ENCODE peak calls at places on chromosomes 3 and 15, in eight cellular contexts. D, L, O, Q, M, R, P and S are unnamed samples.

GRCh38 chr15:83339396-83339795 is 54.9 kb upstream of the BNC1 start:
- DNase-seq in D (no peak), L (no peak), O (no peak), Q (no peak), M (no peak), R (no peak), P (no peak), S (no peak)

GRCh38 chr3:150830094-150830681 is 67.2 kb upstream of the SIAH2 start:
- DNase-seq in D (no peak), L (no peak), O (peak), Q (no peak), M (no peak), R (no peak), P (no peak), S (no peak)

GRCh38 chr3:23944861-23945652 is at the start of gene NR1D2:
- DNase-seq in D (peak), L (peak), O (peak), Q (no peak), M (peak), R (peak), P (peak), S (peak)

GRCh38 chr3:133393691-133394474 is 6.0 kb upstream of the BFSP2 start:
- DNase-seq in D (no peak), L (no peak), O (no peak), Q (no peak), M (no peak), R (no peak), P (no peak), S (no peak)

GRCh38 chr3:81886081-81886480 is 124.6 kb upstream of the GBE1 start:
- DNase-seq in D (no peak), L (no peak), O (no peak), Q (no peak), M (no peak), R (no peak), P (no peak), S (no peak)

GRCh38 chr15:84643838-84644237 is 10.2 kb downstream of the WDR73 start:
- DNase-seq in D (no peak), L (no peak), O (no peak), Q (no peak), M (no peak), R (no peak), P (no peak), S (no peak)

GRCh38 chr3:180913582-180914404 is 1.3 kb downstream of the FXR1 start:
- DNase-seq in D (no peak), L (no peak), O (no peak), Q (no peak), M (no peak), R (no peak), P (no peak), S (peak)

GRCh38 chr3:158101330-158102218 is 4.6 kb downstream of the SHOX2 start:
- DNase-seq in D (no peak), L (no peak), O (no peak), Q (no peak), M (no peak), R (no peak), P (no peak), S (no peak)

GRCh38 chr3:36840453-36840921 is 76.1 kb upstream of the DCLK3 start:
- DNase-seq in D (no peak), L (no peak), O (no peak), Q (no peak), M (no peak), R (no peak), P (no peak), S (no peak)

GRCh38 chr3:72143322-72143721 is 358.4 kb upstream of the PROK2 start:
- DNase-seq in D (no peak), L (no peak), O (no peak), Q (no peak), M (no peak), R (no peak), P (no peak), S (no peak)

GRCh38 chr3:184166671-184167070 is 8.0 kb upstream of the AP2M1 start:
- DNase-seq in D (no peak), L (no peak), O (no peak), Q (no peak), M (no peak), R (no peak), P (no peak), S (no peak)

GRCh38 chr3:99114565-99115291 is 213.2 kb upstream of the DCBLD2 start:
- DNase-seq in D (no peak), L (no peak), O (no peak), Q (no peak), M (no peak), R (no peak), P (no peak), S (no peak)

GRCh38 chr15:48578965-48579364 is 66.5 kb downstream of the FBN1 start:
- DNase-seq in D (no peak), L (no peak), O (no peak), Q (no peak), M (no peak), R (no peak), P (no peak), S (no peak)

GRCh38 chr3:128267541-128267940 is 114.3 kb downstream of the EEFSEC start:
- DNase-seq in D (no peak), L (no peak), O (no peak), Q (no peak), M (no peak), R (no peak), P (no peak), S (no peak)

GRCh38 chr3:36380171-36381031 is at the start of gene STAC:
- DNase-seq in D (no peak), L (no peak), O (no peak), Q (no peak), M (peak), R (no peak), P (no peak), S (no peak)

GRCh38 chr3:194386610-194387009 is 12.5 kb downstream of the GP5 start:
- DNase-seq in D (no peak), L (no peak), O (no peak), Q (no peak), M (no peak), R (no peak), P (no peak), S (no peak)

GRCh38 chr3:147360936-147361670 is 45.2 kb downstream of the ZIC4 start:
- DNase-seq in D (no peak), L (no peak), O (peak), Q (no peak), M (no peak), R (no peak), P (no peak), S (no peak)

GRCh38 chr3:122265937-122266336 is 59.1 kb upstream of the CSTA start:
- DNase-seq in D (no peak), L (no peak), O (no peak), Q (no peak), M (no peak), R (no peak), P (no peak), S (no peak)

GRCh38 chr3:16818194-16818593 is 66.6 kb upstream of the PLCL2 start:
- DNase-seq in D (no peak), L (no peak), O (no peak), Q (no peak), M (no peak), R (no peak), P (no peak), S (no peak)

GRCh38 chr15:56765252-56765651 is 31.9 kb upstream of the ZNF280D start:
- DNase-seq in D (no peak), L (no peak), O (peak), Q (no peak), M (no peak), R (no peak), P (no peak), S (no peak)

GRCh38 chr3:190307164-190307545 is 15.1 kb downstream of the CLDN1 start:
- DNase-seq in D (no peak), L (no peak), O (no peak), Q (no peak), M (no peak), R (no peak), P (no peak), S (no peak)

GRCh38 chr15:48555244-48555804 is 90.2 kb downstream of the FBN1 start:
- DNase-seq in D (no peak), L (peak), O (no peak), Q (no peak), M (no peak), R (no peak), P (no peak), S (no peak)

GRCh38 chr3:85003479-85003878 is 44.7 kb downstream of the CADM2 start:
- DNase-seq in D (no peak), L (no peak), O (no peak), Q (no peak), M (no peak), R (no peak), P (no peak), S (no peak)

GRCh38 chr3:79247367-79248103 is 520.3 kb downstream of the ROBO1 start:
- DNase-seq in D (no peak), L (no peak), O (no peak), Q (no peak), M (no peak), R (no peak), P (no peak), S (no peak)

GRCh38 chr3:46853441-46854410 is 9.5 kb downstream of the MYL3 start:
- DNase-seq in D (no peak), L (no peak), O (no peak), Q (no peak), M (peak), R (no peak), P (no peak), S (no peak)

GRCh38 chr3:72844436-72844999 is 3.7 kb downstream of the SHQ1 start:
- DNase-seq in D (no peak), L (no peak), O (no peak), Q (no peak), M (no peak), R (no peak), P (no peak), S (no peak)

GRCh38 chr15:44300567-44300966 is 12.0 kb downstream of the GOLM2 start:
- DNase-seq in D (no peak), L (no peak), O (no peak), Q (no peak), M (no peak), R (no peak), P (no peak), S (no peak)
- H3K4me3 ChIP-seq in D (no peak), L (no peak), O (no peak), Q (no peak), M (no peak), R (no peak), P (no peak), S (no peak)

GRCh38 chr3:10319251-10319650 is 1.7 kb downstream of the SEC13 start:
- DNase-seq in D (no peak), L (no peak), O (no peak), Q (no peak), M (no peak), R (no peak), P (no peak), S (no peak)
- H3K4me3 ChIP-seq in D (no peak), L (no peak), O (peak), Q (no peak), M (no peak), R (peak), P (no peak), S (peak)

GRCh38 chr15:42194502-42194901 is 13.6 kb downstream of the VPS39 start:
- DNase-seq in D (no peak), L (no peak), O (no peak), Q (no peak), M (no peak), R (no peak), P (no peak), S (no peak)
- H3K4me3 ChIP-seq in D (no peak), L (no peak), O (no peak), Q (no peak), M (no peak), R (no peak), P (no peak), S (no peak)

DNA sequence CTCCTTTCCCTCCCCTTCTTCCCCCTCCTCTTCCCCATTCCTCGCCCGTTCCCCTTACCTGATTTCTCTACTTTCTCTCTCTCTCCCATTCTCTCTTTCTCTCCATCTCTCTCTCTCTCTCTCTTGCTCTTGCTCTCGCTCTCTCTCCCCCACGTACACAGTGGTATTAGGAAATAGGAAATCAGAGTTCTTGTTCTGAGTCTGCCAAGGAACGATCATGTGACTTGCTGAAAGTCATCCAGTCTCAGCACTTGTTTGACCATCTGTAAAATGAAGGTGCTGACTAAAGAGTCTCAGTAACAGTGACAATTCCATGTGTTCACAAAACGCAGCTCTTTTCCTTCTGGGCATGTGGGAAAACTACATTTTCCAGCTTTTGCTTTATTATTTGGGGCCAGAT is 445.0 kb upstream of the TGFBR2 start:
- DNase-seq in D (no peak), L (no peak), O (no peak), Q (no peak), M (no peak), R (no peak), P (no peak), S (no peak)
- H3K4me3 ChIP-seq in D (no peak), L (no peak), O (no peak), Q (no peak), M (no peak), R (no peak), P (no peak), S (no peak)

GRCh38 chr15:74352393-74352910 is 15.0 kb downstream of the CYP11A1 start:
- DNase-seq in D (no peak), L (no peak), O (no peak), Q (no peak), M (no peak), R (no peak), P (no peak), S (no peak)
- H3K4me3 ChIP-seq in D (no peak), L (no peak), O (no peak), Q (no peak), M (no peak), R (no peak), P (no peak), S (no peak)

DNA sequence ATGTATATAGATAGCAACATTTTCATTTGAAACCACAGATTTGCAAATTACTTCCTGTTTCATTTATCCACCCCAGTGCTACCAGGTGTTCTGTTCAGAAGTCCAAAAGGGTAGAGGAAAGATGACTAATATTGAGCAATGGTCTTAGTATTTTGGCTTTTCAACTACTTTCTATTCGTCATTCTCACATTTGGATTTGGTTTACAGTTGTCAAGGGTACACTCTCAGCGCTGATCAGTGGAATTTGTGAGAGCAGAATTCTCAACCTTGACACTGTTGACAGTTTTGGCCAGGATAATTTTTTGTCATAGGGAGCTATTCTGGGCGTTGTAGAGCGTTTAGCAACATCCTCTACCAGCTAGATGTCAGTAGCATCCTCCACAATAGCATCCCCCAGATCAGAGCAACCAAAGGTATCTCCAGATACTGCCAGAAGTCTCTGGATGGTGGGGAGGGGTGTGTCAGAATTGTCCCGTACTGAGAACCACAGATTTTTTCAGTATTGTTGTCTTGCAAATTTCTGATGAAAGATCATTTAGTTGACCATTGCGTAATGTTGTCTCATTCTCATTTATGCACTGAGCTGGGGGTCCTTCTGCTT is 4.2 kb downstream of the HMCES start:
- DNase-seq in D (no peak), L (no peak), O (no peak), Q (no peak), M (no peak), R (no peak), P (no peak), S (no peak)
- H3K4me3 ChIP-seq in D (no peak), L (no peak), O (no peak), Q (no peak), M (no peak), R (no peak), P (no peak), S (no peak)

GRCh38 chr3:125192190-125193035 is 20.1 kb downstream of the SLC12A8 start:
- DNase-seq in D (no peak), L (no peak), O (no peak), Q (peak), M (no peak), R (no peak), P (no peak), S (no peak)
- H3K4me3 ChIP-seq in D (no peak), L (no peak), O (no peak), Q (no peak), M (no peak), R (no peak), P (no peak), S (no peak)

DNA sequence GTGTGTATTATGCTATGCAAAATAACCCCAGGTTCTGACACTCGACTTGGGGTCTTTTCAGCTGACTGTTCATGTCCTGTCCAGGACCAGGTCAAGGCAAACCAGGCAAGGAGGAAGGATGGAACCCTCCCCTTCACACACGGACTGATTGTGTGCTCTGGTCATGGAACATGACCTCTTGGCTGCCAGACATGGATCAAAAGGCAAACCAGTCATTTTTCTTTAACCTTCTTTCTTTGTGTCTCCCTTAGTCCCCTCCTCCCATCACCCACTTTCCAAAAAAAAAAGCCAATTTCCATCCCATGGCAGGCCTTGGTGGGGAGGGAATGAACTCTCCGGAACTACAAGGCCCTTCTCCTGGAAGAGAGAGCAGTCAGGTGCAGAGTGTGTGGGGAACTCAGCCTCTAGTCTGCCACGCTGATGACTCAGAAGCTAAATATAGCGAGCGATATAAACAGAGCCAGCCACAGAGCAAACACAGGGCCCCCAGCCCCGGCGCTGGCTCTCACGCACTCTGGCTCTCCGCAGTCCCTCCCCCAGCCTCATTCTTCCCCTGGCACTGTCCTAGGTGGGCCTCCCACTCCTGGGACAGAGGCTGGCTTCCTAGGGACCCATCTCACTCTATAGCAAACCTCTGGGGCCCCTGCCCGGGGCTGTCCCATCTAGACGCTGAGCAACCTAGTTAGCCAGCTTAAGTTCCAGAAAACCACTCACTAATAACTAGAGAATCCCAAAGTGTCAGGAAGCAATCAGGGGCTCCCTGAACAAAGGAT is 10.0 kb downstream of the BMF start:
- DNase-seq in D (peak), L (peak), O (peak), Q (peak), M (no peak), R (peak), P (peak), S (peak)
- H3K4me3 ChIP-seq in D (no peak), L (no peak), O (no peak), Q (no peak), M (no peak), R (no peak), P (peak), S (no peak)

GRCh38 chr15:78542647-78543046 is 2.4 kb downstream of the PSMA4 start:
- DNase-seq in D (no peak), L (no peak), O (no peak), Q (no peak), M (no peak), R (no peak), P (no peak), S (no peak)
- H3K4me3 ChIP-seq in D (no peak), L (no peak), O (no peak), Q (no peak), M (no peak), R (no peak), P (no peak), S (no peak)

DNA sequence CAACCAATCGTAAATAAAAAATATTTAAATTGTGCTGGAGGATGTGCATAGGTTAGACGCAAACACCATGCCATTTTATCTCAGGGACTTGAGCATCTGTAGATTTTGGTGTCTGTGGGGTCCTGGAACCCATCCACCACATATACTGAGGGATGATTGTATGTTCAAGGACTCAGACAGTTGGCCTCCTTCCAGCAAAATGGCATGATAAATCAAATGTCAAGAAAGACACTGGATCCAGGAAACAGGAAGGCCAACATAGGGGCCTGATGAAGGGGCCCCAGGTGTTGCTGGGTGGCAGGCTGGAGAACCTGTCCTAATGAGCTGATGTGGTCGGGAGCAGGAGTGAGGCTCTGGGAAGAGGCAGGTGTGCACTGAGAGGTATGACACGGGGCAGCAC is 289.5 kb downstream of the GABRG3 start:
- DNase-seq in D (no peak), L (no peak), O (no peak), Q (no peak), M (no peak), R (no peak), P (no peak), S (no peak)
- H3K4me3 ChIP-seq in D (no peak), L (no peak), O (no peak), Q (no peak), M (no peak), R (no peak), P (no peak), S (no peak)